ENCODE peak calls at places on chromosomes 7 and 10, in four cellular contexts. T is suprapubic skin, P is dorsolateral prefrontal cortex, X is psoas muscle. J is an unnamed sample.

GRCh38 chr10:119457966-119458766 is 84.4 kb downstream of the RGS10 start:
- DNase-seq in X (no peak), P (no peak), T (no peak), J (no peak)

GRCh38 chr10:76085773-76086570 is 654.5 kb downstream of the LRMDA start:
- DNase-seq in P (no peak), T (no peak), X (no peak), J (no peak)

GRCh38 chr10:103949728-103950127 is 17.2 kb upstream of the SLK start:
- DNase-seq in P (no peak), T (no peak), X (no peak), J (no peak)

GRCh38 chr7:135405969-135406368 is 103.9 kb downstream of the CNOT4 start:
- DNase-seq in P (no peak), X (no peak), T (no peak), J (no peak)

GRCh38 chr7:103560136-103560535 is 114.1 kb upstream of the SLC26A5 start:
- DNase-seq in P (no peak), T (no peak), X (no peak), J (no peak)

GRCh38 chr7:46838463-46838862 is 743.4 kb downstream of the TNS3 start:
- DNase-seq in X (no peak), P (no peak), T (no peak), J (no peak)

GRCh38 chr7:104207348-104207730 is 474 bp downstream of the ORC5 start:
- DNase-seq in T (no peak), P (no peak), X (no peak), J (no peak)

GRCh38 chr7:75056476-75056875 is 17.1 kb downstream of the RCC1L start:
- DNase-seq in T (no peak), P (no peak), X (no peak), J (no peak)

GRCh38 chr7:132865766-132866531 is 215.9 kb downstream of the CHCHD3 start:
- DNase-seq in X (no peak), P (no peak), T (no peak), J (no peak)

GRCh38 chr10:72027498-72027897 is 60.9 kb downstream of the SPOCK2 start:
- DNase-seq in T (no peak), P (no peak), X (no peak), J (no peak)

DNA sequence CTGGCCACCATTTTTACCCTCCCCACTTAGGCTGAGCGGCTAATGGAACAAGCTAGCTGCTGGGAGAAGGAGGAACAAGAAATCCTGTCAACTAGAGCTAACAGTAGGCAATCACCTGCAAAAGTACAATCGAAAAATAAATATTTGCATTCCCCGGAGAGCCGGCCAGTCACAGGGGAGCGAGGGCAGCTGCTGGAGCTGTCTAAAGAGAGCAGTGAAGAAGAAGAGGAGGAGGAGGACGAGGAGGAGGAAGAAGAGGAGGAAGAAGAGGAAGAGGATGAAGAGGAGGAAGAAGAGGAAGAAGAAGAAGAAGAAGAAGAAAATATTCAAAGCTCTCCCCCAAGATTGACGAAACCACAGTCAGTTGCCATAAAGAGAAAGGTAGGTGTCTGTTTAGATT is 89.6 kb upstream of the SAMD8 start:
- DNase-seq in P (no peak), X (no peak), T (no peak), J (no peak)
- H3K27ac ChIP-seq in P (peak overlapping the region; percentile 43), X (no peak overlapping the region), T (no peak overlapping the region), J (no peak overlapping the region)

DNA sequence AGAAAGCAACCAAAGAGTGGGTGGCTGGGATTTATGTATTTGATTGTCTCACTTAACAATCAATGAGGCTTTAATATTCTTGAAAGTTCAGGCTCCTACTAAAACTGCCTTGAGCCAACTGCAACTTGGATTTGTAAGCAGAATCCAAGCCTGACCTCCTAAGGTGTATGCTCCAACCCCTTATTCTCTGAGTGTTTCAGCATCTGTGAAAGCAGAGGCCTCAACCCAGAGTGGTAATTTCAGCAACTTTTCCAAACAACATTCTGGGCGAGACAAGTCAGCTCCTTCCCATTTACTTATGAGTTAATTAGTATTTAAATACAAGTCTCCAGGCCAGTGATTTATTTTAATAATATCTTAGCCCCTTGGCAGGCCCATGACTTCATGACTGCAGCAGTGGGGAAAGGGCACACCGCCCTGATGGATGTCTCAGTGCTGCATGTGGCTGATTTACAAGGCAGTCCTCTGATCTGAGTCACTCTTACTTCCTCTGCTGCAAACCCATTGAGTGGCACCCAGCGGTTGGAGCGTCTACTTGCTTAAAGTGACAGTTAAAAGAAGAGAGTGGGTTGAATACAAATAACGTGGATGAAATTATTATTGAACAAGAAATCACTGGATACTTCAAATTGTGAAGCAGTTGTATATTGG is 209.1 kb downstream of the TRIL start:
- DNase-seq in T (peak; percentile 77), X (peak; percentile 69), P (no peak), J (no peak)
- TF ChIP-seq CTCF in T (no peak), X (no peak), P (no peak), J (no peak)

DNA sequence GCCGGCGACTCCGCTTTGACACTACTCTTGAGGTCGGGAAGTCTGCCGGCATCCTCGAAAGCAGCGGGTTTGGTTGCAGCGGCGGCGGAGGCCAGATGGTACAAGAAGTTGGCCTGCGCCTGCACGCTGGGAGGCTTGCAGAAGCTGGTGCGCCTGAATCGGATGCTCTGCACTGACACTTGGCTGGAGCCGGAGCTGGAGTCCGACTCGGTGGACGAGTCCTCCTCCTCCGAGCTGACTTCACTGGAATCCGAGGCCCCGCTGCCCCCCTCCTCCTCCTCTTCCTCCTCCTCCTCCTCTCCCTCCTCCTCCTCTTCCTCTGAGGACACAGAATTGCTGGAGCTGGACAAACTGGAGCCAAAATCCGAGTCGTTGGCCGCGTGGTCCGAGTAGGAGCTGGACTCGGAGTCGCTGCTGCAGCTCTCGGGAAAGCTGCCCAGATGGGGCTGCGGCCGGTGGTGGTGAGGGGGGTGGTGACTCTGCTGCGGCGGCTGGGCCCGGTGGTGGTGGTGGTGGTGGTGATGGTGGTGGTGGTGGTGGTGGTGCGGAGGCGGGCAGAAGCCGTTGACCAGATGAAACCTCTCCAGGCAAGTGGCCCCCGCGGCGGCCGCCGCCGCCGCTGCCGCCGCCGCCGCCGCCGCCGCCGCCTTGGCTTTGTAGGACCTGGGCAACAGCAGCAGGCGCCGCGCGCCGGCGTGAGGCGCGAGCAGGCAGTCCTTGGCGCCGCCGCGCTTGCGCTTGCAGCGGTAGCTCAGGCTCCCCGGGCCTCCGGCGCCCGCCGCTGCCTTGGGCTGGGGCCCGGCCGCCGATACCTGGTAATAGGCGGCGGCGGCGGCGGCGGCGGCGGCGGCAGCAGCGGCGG is 9.0 kb downstream of the SKIDA1 start:
- DNase-seq in P (peak; percentile 69), T (peak; percentile 80), X (peak; percentile 91), J (no peak)
- H3K27ac ChIP-seq in P (peak overlapping the region; percentile 89), T (peak overlapping the region; percentile 85), X (peak overlapping the region; percentile 74), J (no peak overlapping the region)

GRCh38 chr10:86261933-86262665 is 104.5 kb downstream of the GRID1 start:
- DNase-seq in P (peak; percentile 2), X (no peak), T (peak; percentile 62), J (no peak)
- TF ChIP-seq CTCF in P (peak; percentile 37), X (no peak), T (no peak), J (no peak)

GRCh38 chr10:29472268-29473086 is 162.3 kb downstream of the SVIL start:
- DNase-seq in P (no peak), X (no peak), T (no peak), J (no peak)

GRCh38 chr10:29470355-29470705 is 164.4 kb downstream of the SVIL start:
- DNase-seq in T (no peak), P (no peak), X (peak; percentile 68), J (no peak)

GRCh38 chr10:29470843-29471482 is 163.8 kb downstream of the SVIL start:
- DNase-seq in P (no peak), T (no peak), X (no peak), J (no peak)

GRCh38 chr10:29473087-29473356 is 161.7 kb downstream of the SVIL start:
- DNase-seq in P (no peak), X (no peak), T (no peak), J (no peak)

GRCh38 chr10:29471483-29471859 is 163.3 kb downstream of the SVIL start:
- DNase-seq in T (no peak), X (no peak), P (no peak), J (no peak)
- H3K27ac ChIP-seq in T (peak overlapping the region; percentile 26), X (peak overlapping the region; percentile 82), P (no peak overlapping the region), J (no peak overlapping the region)

DNA sequence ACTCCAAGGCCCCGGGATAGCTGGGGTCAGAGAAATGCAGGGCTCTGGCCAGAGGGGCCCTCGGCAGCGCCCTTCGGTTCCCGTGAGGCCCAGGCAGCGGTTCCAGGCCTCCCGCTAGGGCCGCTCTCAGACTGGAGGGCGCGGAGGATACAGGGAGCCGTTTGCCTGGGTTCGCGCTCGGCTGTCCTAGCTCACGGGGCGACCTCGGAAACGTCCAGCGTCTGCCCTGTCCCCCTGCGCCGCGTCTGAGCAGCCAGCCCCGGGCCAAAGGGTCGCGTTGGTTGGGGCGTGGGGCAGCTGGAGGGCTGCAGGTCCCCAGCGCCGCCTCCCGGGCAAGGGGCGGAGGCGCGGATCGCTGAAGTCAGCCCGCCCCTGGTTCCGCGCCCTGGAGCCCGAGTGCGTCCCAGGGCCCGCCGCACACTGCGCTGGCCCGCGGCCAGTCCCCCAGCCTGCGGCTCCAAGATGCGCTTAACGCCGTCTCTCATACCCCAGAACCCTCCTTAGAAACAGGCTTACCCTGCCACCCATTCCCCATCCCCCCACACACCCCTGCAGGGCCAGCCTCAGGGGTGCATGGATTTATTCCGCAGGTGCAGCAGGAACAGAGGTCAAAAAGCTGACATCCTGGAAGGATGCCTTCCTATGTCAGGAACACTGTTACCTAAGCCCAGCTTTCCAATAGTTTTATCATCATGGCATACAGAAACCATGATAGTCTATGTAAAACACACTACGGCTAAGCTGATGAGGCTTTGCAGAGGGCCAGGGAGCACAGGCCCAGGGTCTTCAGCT is 22.1 kb upstream of the OPN4 start:
- DNase-seq in P (no peak), X (peak; percentile 69), T (no peak), J (no peak)
- TF ChIP-seq CTCF in P (no peak), X (peak; percentile 23), T (no peak), J (no peak)

J was measured in CD4-positive, alpha-beta T cell.